ENCODE peak calls at places on chromosomes 11 and 22, in six cellular contexts. H is HEK293T, J is K562, D is GM12878, F is A549, U is IMR-90. Z is an unnamed sample.

GRCh38 chr11:63698976-63699733 is 17.9 kb downstream of the RTN3 start:
- DNase-seq in H (no peak), J (no peak), D (no peak), F (no peak), U (no peak), Z (no peak)

GRCh38 chr11:68048681-68049508 is 10.1 kb downstream of the TCIRG1 start:
- DNase-seq in H (no peak), J (no peak), D (no peak), F (no peak), U (no peak), Z (no peak)

GRCh38 chr11:74639533-74639932 is 47.2 kb downstream of the POLD3 start:
- DNase-seq in H (peak; percentile 12), J (peak; percentile 26), D (no peak), F (no peak), U (no peak), Z (no peak)

GRCh38 chr11:35177370-35177769 is 38.4 kb downstream of the CD44 start:
- DNase-seq in H (no peak), J (no peak), D (no peak), F (no peak), U (peak; percentile 68), Z (no peak)

GRCh38 chr22:37326726-37327125 is 44.4 kb downstream of the CYTH4 start:
- DNase-seq in H (no peak), J (no peak), D (no peak), F (no peak), U (no peak), Z (no peak)

GRCh38 chr22:39287076-39287743 is 32.2 kb downstream of the RPL3 start:
- DNase-seq in H (no peak), J (no peak), D (no peak), F (no peak), U (no peak), Z (no peak)

GRCh38 chr22:37193629-37194191 is 5.7 kb upstream of the C1QTNF6 start:
- DNase-seq in H (no peak), J (peak; percentile 32), D (no peak), F (peak; percentile 83), U (peak; percentile 36), Z (peak; percentile 43)

GRCh38 chr22:17921871-17922821 is 102.2 kb downstream of the MICAL3 start:
- DNase-seq in H (peak; percentile 62), J (peak; percentile 95), D (no peak), F (no peak), U (no peak), Z (peak; percentile 45)

GRCh38 chr11:33445761-33446161 is 188.6 kb downstream of the HIPK3 start:
- DNase-seq in H (no peak), J (no peak), D (no peak), F (peak; percentile 31), U (peak; percentile 70), Z (peak; percentile 35)

GRCh38 chr11:17721242-17721999 is 2.0 kb downstream of the MYOD1 start:
- DNase-seq in H (peak; percentile 51), J (no peak), D (no peak), F (no peak), U (no peak), Z (no peak)

GRCh38 chr11:27909386-27909785 is 198.6 kb downstream of the KIF18A start:
- DNase-seq in H (no peak), J (no peak), D (no peak), F (no peak), U (no peak), Z (no peak)

GRCh38 chr11:127474735-127475134 is 474.2 kb upstream of the KIRREL3 start:
- DNase-seq in H (no peak), J (no peak), D (no peak), F (no peak), U (no peak), Z (no peak)

GRCh38 chr11:127471662-127472061 is 471.1 kb upstream of the KIRREL3 start:
- DNase-seq in H (peak; percentile 8), J (no peak), D (no peak), F (no peak), U (no peak), Z (no peak)

DNA sequence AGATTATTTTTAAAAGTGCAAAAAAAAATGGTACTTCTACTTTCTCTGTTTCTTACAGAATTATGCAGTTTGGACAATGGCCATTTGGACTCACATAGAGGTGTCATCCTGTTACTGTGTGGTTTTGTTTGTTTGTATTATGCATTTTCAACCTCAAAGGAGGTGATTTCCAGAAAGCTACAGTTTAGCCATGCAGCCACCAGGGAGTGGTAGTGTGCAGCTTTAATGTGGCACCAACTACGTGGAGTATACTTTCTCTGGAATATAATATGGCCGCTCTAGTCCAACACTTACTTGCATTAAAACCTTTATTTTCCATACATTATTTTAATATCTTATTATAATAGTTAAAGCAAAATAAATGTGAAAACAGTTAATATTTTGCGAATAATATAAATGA is 469.9 kb upstream of the KIRREL3 start:
- DNase-seq in H (peak; percentile 19), J (no peak), D (no peak), F (peak; percentile 5), U (no peak), Z (no peak)
- TF ChIP-seq BHLHE40 in H (no peak), J (no peak), D (no peak), F (no peak), U (no peak), Z (no peak)

DNA sequence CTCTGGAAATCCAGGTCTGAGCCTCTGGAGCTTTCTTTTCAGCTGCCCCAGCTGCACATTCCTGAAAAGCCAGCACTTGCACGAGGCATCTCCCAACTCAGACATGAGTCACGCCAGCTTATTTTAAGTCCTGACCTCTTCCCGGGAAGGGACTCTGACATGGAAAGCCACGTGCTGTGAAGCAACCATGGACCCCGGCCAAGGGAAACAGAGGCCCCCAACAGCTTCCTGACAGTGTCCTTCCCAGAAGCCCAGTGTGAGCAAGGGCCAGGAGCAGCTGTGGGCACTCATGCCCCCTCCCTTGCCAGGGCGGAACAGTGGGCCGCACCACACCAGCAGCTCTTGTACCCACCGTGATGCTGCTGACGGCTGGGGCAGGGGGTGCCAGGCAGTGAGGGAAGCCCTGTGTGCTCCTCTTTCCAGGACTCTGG is 118.8 kb upstream of the CADM1 start:
- DNase-seq in H (no peak), J (no peak), D (no peak), F (peak; percentile 23), U (peak; percentile 100), Z (peak; percentile 15)
- TF ChIP-seq BHLHE40 in H (no peak), J (no peak), D (no peak), F (no peak), U (peak; percentile 100), Z (peak; percentile 62)

GRCh38 chr22:23801886-23802377 is 15.2 kb downstream of the SMARCB1 start:
- DNase-seq in H (no peak), J (no peak), D (no peak), F (no peak), U (no peak), Z (no peak)

GRCh38 chr22:23804781-23805291 is 18.1 kb downstream of the SMARCB1 start:
- DNase-seq in H (no peak), J (no peak), D (no peak), F (no peak), U (no peak), Z (no peak)

GRCh38 chr22:23803001-23803819 is 16.4 kb downstream of the SMARCB1 start:
- DNase-seq in H (no peak), J (no peak), D (no peak), F (no peak), U (no peak), Z (no peak)

GRCh38 chr22:23800297-23801237 is 13.8 kb downstream of the SMARCB1 start:
- DNase-seq in H (no peak), J (no peak), D (peak; percentile 87), F (no peak), U (no peak), Z (no peak)

DNA sequence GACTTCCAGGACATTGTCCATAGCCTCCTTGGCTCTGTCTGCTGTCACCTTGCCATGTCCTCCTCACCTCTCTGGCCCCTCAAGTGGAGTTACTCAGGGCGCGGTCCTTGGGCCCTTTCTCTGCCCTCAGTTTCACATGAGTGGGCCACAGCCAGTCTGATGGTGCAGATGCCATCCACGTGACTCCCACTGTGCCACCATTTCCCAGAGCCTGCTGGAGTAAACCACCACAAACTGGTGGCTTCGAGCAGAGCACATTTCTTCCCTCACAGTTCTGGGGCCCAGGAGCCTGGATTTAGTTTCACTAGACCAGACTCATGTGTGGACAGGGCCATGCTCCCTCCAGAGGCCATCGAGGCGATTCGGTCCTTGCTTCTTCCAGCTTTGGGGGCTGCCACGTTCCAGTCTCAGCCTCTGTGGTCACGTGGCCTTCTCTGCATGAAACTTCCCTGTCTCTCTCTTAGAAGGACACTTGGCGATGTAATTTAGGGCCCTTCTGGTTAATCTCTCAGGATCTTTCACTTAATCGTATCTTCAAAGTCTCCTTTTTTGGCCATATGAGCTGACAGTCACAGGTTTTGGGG is 14.6 kb downstream of the SMARCB1 start:
- DNase-seq in H (no peak), J (no peak), D (no peak), F (no peak), U (no peak), Z (no peak)
- TF ChIP-seq BHLHE40 in H (no peak), J (no peak), D (no peak), F (no peak), U (no peak), Z (no peak)

GRCh38 chr11:83641511-83641910 is 355.3 kb upstream of the CCDC90B start:
- DNase-seq in H (no peak), J (no peak), D (no peak), F (peak; percentile 7), U (peak; percentile 6), Z (no peak)
- TF ChIP-seq BHLHE40 in H (no peak), J (no peak), D (no peak), F (no peak), U (no peak), Z (no peak)

GRCh38 chr11:113974741-113975470 is at the start of gene HTR3A:
- DNase-seq in H (peak; percentile 78), J (peak; percentile 62), D (no peak), F (no peak), U (no peak), Z (peak; percentile 9)
- TF ChIP-seq BHLHE40 in H (no peak), J (no peak), D (no peak), F (no peak), U (no peak), Z (no peak)

DNA sequence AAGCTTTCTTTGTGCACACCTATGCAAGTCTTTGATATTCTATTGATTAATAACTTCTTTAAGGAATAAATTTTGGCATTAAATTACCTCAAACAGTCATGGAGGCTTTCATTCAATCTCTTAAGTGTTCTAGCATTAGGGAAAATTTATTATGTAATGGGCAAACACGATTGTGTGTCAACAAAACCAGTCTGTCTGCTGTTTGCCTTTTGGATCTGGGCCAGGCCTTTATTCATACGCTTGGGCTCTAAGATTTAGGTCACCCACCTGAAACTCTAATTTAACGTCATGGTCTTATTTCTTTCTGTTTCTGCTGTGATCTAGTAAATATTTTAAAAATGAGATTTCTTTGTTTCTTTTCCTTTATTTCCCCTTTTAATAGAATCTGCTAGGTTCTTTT is 1270.6 kb downstream of the LRRC4C start:
- DNase-seq in H (no peak), J (no peak), D (no peak), F (no peak), U (no peak), Z (peak; percentile 12)
- TF ChIP-seq BHLHE40 in H (no peak), J (no peak), D (no peak), F (no peak), U (no peak), Z (no peak)

DNA sequence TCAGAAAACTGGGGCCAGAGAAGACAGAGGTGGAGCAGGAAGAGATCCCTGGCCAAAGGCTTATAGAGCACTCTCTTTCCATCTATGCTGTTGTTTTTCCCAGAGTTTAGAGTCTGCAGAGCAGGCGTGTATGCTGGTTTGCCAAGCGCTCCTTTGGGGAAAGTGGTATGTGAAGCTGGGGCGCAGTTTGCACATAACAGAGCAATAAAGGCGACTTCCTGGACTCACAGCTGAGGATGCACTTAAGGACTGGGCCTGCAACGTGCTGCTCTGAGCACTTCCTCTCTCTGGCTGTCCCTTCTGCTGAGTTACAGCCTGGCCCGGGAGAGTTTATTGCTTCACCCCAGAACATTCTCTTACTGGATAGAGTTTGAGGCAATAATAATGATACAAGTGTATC is 41.7 kb downstream of the THAP12 start:
- DNase-seq in H (no peak), J (no peak), D (no peak), F (no peak), U (no peak), Z (no peak)
- TF ChIP-seq BHLHE40 in H (no peak), J (no peak), D (no peak), F (no peak), U (no peak), Z (no peak)